ENCODE peak calls at places on chromosomes 11 and 22, in eight cellular contexts. O is stimulated activated CD8-positive, alpha-beta memory T cell treated with anti-CD3 and anti-CD28 coated beads, Interleukin-2, amount 100 ng/mL, for 1 hour; S is A549; G is heart right ventricle; E is RWPE1; T is stimulated activated CD4-positive, alpha-beta T cell treated with anti-CD3 and anti-CD28 coated beads, Interleukin-1b, Interleukin-23, amount 100 ng/mL, for 1 hour; I is ascending aorta; N is ACHN. C is an unnamed sample.

GRCh38 chr22:31272522-31273446 is 19.5 kb downstream of the PIK3IP1 start:
- DNase-seq in O (peak), S (peak), G (peak), E (no peak), T (no peak), I (no peak), N (peak), C (peak)

GRCh38 chr11:11519184-11519583 is 102.6 kb downstream of the GALNT18 start:
- DNase-seq in O (no peak), S (peak), G (no peak), E (no peak), T (no peak), I (no peak), N (no peak), C (no peak)

GRCh38 chr22:18044548-18045271 is 20.3 kb upstream of the MICAL3 start:
- DNase-seq in O (no peak), S (no peak), G (peak), E (no peak), T (no peak), I (no peak), N (no peak), C (no peak)

GRCh38 chr11:61654397-61654829 is 25.8 kb upstream of the DAGLA start:
- DNase-seq in O (no peak), S (no peak), G (peak), E (no peak), T (no peak), I (no peak), N (no peak), C (no peak)

GRCh38 chr11:33125025-33125424 is 36.3 kb downstream of the CSTF3 start:
- DNase-seq in O (no peak), S (no peak), G (no peak), E (no peak), T (no peak), I (no peak), N (no peak), C (no peak)

GRCh38 chr11:42524534-42525227 is 787.1 kb upstream of the API5 start:
- DNase-seq in O (no peak), S (peak), G (peak), E (peak), T (no peak), I (no peak), N (peak), C (no peak)

GRCh38 chr11:61534025-61534900 is 25.7 kb downstream of the LRRC10B start:
- DNase-seq in O (no peak), S (no peak), G (no peak), E (no peak), T (no peak), I (no peak), N (no peak), C (no peak)

GRCh38 chr11:115980336-115980735 is 476.1 kb upstream of the CADM1 start:
- DNase-seq in O (no peak), S (no peak), G (no peak), E (no peak), T (no peak), I (no peak), N (no peak), C (no peak)

GRCh38 chr11:12901272-12901671 is 107.8 kb upstream of the RASSF10 start:
- DNase-seq in O (no peak), S (no peak), G (no peak), E (no peak), T (no peak), I (no peak), N (no peak), C (no peak)

GRCh38 chr11:104442320-104442719 is 278.4 kb upstream of the PDGFD start:
- DNase-seq in O (no peak), S (peak), G (no peak), E (no peak), T (no peak), I (no peak), N (no peak), C (no peak)

GRCh38 chr22:46551996-46552395 is 14.6 kb upstream of the CELSR1 start:
- DNase-seq in O (no peak), S (no peak), G (no peak), E (no peak), T (no peak), I (no peak), N (no peak), C (no peak)

GRCh38 chr11:101049123-101049522 is 80.5 kb downstream of the PGR start:
- DNase-seq in O (no peak), S (no peak), G (no peak), E (no peak), T (no peak), I (no peak), N (no peak), C (no peak)

C was measured in HCT116.